ENCODE peak calls at places on chromosomes 2 and 18, in seven cellular contexts. S, Q, G, K, P, N and L are unnamed samples.

GRCh38 chr2:38485734-38486133 is 108.7 kb upstream of the ATL2 start:
- DNase-seq in Q (no peak), S (no peak), P (no peak), G (no peak), N (no peak), K (no peak), L (peak)

GRCh38 chr2:26475832-26476501 is 2.0 kb downstream of the OTOF start:
- DNase-seq in Q (no peak), N (no peak), K (no peak), S (no peak), P (no peak), G (no peak), L (no peak)

GRCh38 chr2:136436921-136437320 is 319.0 kb upstream of the CXCR4 start:
- DNase-seq in K (no peak), G (no peak), P (no peak), N (no peak), Q (no peak), S (no peak), L (no peak)

GRCh38 chr2:110790907-110791306 is 58.5 kb downstream of the ACOXL start:
- DNase-seq in S (no peak), N (no peak), P (no peak), Q (no peak), K (no peak), G (no peak), L (no peak)

GRCh38 chr18:3447035-3447894 is 2.7 kb upstream of the TGIF1 start:
- DNase-seq in Q (peak), N (no peak), S (peak), G (no peak), K (peak), P (no peak), L (peak)

GRCh38 chr18:49023938-49024341 is 73.2 kb upstream of the SMAD7 start:
- DNase-seq in S (peak), N (no peak), G (no peak), K (no peak), Q (no peak), P (no peak), L (no peak)

GRCh38 chr2:20577495-20578235 is 73.2 kb downstream of the HS1BP3 start:
- DNase-seq in G (peak), S (no peak), N (no peak), P (no peak), K (no peak), Q (peak), L (no peak)

GRCh38 chr2:74497777-74498499 is 1.5 kb downstream of the LBX2 start:
- DNase-seq in K (no peak), S (peak), P (no peak), Q (peak), N (no peak), G (no peak), L (no peak)

GRCh38 chr18:9771261-9771976 is 63.3 kb downstream of the RAB31 start:
- DNase-seq in G (no peak), K (peak), S (peak), Q (peak), P (peak), N (no peak), L (peak)

GRCh38 chr2:19614066-19614465 is 255.6 kb upstream of the OSR1 start:
- DNase-seq in S (no peak), G (no peak), P (no peak), Q (peak), K (peak), N (no peak), L (no peak)

GRCh38 chr2:151264157-151264835 is 2.6 kb upstream of the RBM43 start:
- DNase-seq in P (no peak), K (no peak), S (no peak), G (no peak), Q (no peak), N (no peak), L (no peak)

GRCh38 chr2:64785245-64785644 is 131.5 kb upstream of the SERTAD2 start:
- DNase-seq in S (no peak), N (no peak), P (no peak), K (no peak), Q (no peak), G (no peak), L (no peak)

GRCh38 chr18:50817898-50818250 is 1.9 kb downstream of the MRO start:
- DNase-seq in S (no peak), K (peak), P (no peak), N (no peak), G (no peak), Q (peak), L (no peak)

GRCh38 chr18:6406075-6406909 is 8.4 kb downstream of the L3MBTL4 start:
- DNase-seq in Q (peak), G (no peak), S (no peak), K (peak), P (no peak), N (no peak), L (peak)

GRCh38 chr2:26691140-26691539 is 1.4 kb upstream of the KCNK3 start:
- DNase-seq in S (no peak), P (no peak), K (no peak), G (no peak), Q (no peak), N (no peak), L (no peak)

GRCh38 chr2:129923265-129924141 is 56.0 kb upstream of the RAB6C start:
- DNase-seq in Q (peak), P (no peak), S (no peak), K (peak), G (no peak), N (no peak), L (peak)

GRCh38 chr2:37230581-37230980 is 815 bp downstream of the CEBPZ start:
- DNase-seq in K (no peak), Q (peak), P (no peak), N (no peak), S (no peak), G (no peak), L (peak)

GRCh38 chr2:240296611-240297552 is 138.6 kb upstream of the GPC1 start:
- DNase-seq in N (no peak), G (no peak), Q (no peak), P (no peak), S (peak), K (no peak), L (no peak)

GRCh38 chr2:172698041-172698863 is 37.4 kb upstream of the RAPGEF4 start:
- DNase-seq in Q (peak), N (no peak), G (peak), K (peak), P (no peak), S (no peak), L (peak)

GRCh38 chr18:12460874-12461273 is 53.1 kb downstream of the PRELID3A start:
- DNase-seq in P (no peak), K (peak), N (no peak), G (no peak), Q (no peak), S (no peak), L (peak)

GRCh38 chr2:21415234-21415633 is 291.5 kb downstream of the TDRD15 start:
- DNase-seq in K (no peak), P (no peak), S (no peak), N (no peak), Q (no peak), G (no peak), L (peak)

DNA sequence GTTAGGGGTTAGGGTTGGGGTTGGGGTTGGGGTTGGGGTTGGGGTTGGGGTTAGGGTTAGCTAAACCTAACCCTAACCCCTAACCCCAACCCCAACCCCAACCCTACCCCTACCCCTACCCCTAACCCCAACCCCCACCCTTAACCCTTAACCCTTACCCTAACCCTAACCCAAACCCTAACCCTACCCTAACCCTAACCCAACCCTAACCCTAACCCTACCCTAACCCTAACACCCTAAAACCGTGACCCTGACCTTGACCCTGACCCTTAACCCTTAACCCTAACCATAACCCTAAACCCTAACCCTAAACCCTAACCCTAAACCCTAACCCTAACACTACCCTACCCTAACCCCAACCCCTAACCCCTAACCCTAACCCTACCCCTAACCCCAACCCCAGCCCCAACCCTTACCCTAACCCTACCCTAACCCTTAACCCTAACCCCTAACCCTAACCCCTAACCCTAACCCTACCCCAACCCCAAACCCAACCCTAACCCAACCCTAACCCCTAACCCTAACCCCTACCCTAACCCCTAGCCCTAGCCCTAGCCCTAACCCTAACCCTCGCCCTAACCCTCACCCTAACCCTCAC is 24.1 kb upstream of the RABL2A start:
- DNase-seq in K (no peak), Q (no peak), N (no peak), S (no peak), P (no peak), G (no peak), L (peak)
- H3K4me3 ChIP-seq in K (peak), Q (peak), N (peak), S (peak), P (peak), G (peak), L (peak)

GRCh38 chr2:223587301-223587700 is 14.9 kb downstream of the SCG2 start:
- DNase-seq in P (no peak), N (no peak), S (no peak), Q (no peak), G (no peak), K (peak), L (no peak)

GRCh38 chr2:223588251-223588650 is 13.9 kb downstream of the SCG2 start:
- DNase-seq in G (no peak), K (peak), N (no peak), S (no peak), Q (no peak), P (no peak), L (no peak)

GRCh38 chr2:223589901-223590300 is 12.3 kb downstream of the SCG2 start:
- DNase-seq in S (no peak), N (no peak), P (no peak), K (no peak), Q (no peak), G (no peak), L (no peak)

GRCh38 chr2:223585691-223586090 is 16.5 kb downstream of the SCG2 start:
- DNase-seq in S (no peak), P (no peak), N (no peak), Q (peak), K (peak), G (no peak), L (no peak)

DNA sequence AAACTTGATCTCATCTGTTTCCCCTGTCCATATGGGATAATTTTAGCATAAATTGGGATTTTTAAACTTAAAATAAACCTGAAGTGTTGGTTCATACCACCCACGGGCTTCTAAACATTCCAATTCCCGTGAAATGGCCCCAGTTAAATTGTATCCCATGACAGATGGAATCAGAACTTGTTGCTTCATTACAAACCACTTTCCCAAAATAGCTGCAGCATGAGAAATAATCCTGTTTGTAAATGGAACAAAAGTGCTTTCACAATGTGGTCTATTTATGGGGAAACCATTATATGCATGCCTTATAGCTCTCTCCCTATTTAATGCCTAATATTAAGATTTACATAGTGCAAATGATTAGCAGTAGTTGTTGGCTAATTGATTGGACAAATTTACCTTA is 15.9 kb downstream of the SCG2 start:
- DNase-seq in Q (peak), K (peak), G (no peak), S (no peak), N (no peak), P (no peak), L (no peak)
- H3K4me3 ChIP-seq in Q (no peak), K (no peak), G (no peak), S (no peak), N (no peak), P (no peak), L (no peak)

GRCh38 chr2:69781321-69782248 is 39.7 kb downstream of the ANXA4 start:
- DNase-seq in K (no peak), S (peak), Q (no peak), N (no peak), P (peak), G (no peak), L (peak)

GRCh38 chr2:69779258-69779989 is 37.5 kb downstream of the ANXA4 start:
- DNase-seq in Q (peak), P (no peak), S (no peak), N (no peak), G (no peak), K (no peak), L (no peak)

GRCh38 chr2:69784228-69784627 is 42.3 kb downstream of the ANXA4 start:
- DNase-seq in N (no peak), Q (no peak), K (no peak), S (no peak), P (no peak), G (no peak), L (no peak)

GRCh38 chr2:69777778-69778089 is 35.8 kb downstream of the ANXA4 start:
- DNase-seq in Q (no peak), G (no peak), S (no peak), K (no peak), P (no peak), N (no peak), L (no peak)

DNA sequence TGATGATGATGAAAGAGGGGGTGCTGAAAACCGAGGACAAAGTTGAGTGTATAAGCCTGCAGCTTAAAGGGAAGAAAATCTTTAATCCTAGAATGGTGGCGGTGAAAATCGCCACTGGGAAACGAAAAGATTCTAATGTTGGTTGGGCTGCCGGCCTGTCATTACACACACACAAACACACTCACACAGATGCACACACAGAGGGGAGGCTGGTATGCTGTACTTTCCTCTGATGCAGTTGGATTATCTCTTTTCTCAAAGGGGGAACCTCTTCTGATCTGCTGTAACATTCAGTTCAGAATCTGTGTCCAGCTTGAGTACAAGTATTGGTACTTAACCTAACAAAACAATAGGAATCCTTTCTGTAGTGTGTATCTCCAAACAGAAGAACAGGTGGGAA is 39.0 kb downstream of the ANXA4 start:
- DNase-seq in K (no peak), Q (no peak), P (no peak), G (no peak), S (no peak), N (no peak), L (no peak)
- H3K4me3 ChIP-seq in K (no peak), Q (no peak), P (no peak), G (no peak), S (no peak), N (no peak), L (no peak)

GRCh38 chr2:52383541-52383940 is 1351.6 kb upstream of the NRXN1 start:
- DNase-seq in G (no peak), P (no peak), K (no peak), N (no peak), S (no peak), Q (no peak), L (no peak)

GRCh38 chr2:52390651-52391050 is 1358.7 kb upstream of the NRXN1 start:
- DNase-seq in S (no peak), G (no peak), K (peak), N (no peak), P (no peak), Q (no peak), L (no peak)

GRCh38 chr2:52386433-52386832 is 1354.5 kb upstream of the NRXN1 start:
- DNase-seq in G (no peak), S (no peak), Q (no peak), P (no peak), K (no peak), N (no peak), L (no peak)

GRCh38 chr2:52391576-52391975 is 1359.6 kb upstream of the NRXN1 start:
- DNase-seq in P (no peak), G (no peak), Q (no peak), K (no peak), S (no peak), N (no peak), L (no peak)

DNA sequence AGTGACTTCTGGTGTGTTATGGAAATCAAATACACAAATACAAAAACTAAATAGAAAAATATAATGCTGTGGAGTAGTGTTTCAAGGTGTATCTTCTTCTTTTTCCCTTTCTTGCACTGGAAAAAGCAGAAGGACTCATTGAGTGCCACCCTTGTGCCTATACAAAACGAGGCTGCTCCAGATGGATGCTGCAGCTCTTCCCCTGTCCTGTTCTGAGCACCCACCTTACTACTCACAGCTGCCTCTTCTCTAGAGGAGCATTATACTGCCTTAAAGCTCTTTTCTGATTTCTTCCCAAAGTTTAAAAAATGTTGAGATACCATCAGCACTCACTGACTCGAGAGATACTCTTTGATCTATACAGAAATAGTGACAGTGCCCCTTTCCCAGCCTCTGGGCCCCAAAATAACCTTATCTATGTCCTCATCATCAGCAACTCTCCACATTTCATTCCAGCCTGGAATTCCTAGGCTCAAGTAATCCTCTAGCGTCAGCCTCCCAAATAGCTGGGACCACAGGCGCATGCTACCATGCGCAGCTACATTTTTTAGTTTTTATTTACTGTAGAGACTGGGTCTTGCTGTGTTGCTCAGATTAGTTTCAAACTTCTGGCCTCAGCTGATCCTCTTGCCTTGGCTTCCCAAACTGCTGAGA is 1356.1 kb upstream of the NRXN1 start:
- DNase-seq in N (no peak), G (no peak), K (no peak), P (no peak), Q (no peak), S (no peak), L (no peak)
- H3K4me3 ChIP-seq in N (no peak), G (no peak), K (no peak), P (no peak), Q (no peak), S (no peak), L (no peak)

DNA sequence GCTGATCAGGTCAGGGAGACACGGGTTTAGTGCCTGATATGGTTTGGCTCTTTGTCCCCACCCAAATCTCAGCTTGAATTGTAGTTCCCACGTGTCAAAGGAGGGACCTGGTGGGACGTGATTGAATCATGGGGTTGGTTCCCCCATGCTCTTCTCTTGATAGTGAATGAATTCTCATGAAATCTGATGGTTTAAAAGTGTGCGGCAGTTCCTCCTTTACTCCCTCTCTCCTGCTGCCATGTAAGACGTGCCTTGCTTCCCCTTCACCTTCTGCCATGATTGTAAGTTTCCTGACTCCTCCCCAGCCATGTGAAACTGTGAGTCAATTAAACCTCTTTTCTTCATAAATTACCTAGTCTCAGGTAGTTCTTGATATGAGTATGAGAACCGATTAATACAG is 424.5 kb downstream of the NBAS start:
- DNase-seq in S (no peak), N (no peak), Q (no peak), G (no peak), P (no peak), K (no peak), L (no peak)
- H3K4me3 ChIP-seq in S (no peak), N (no peak), Q (no peak), G (no peak), P (no peak), K (no peak), L (no peak)